ENCODE peak calls at places on chromosomes 11 and 22, in seven cellular contexts. M is anterior cingulate cortex; O is HS-5; P is neuronal stem cell; K is activated CD4-positive, alpha-beta T cell treated with anti-CD3 and anti-CD28 coated beads, Interleukin-2, amount 50 U/mL, for 1 hour; V is activated gamma-delta T cell; A is globus pallidus. B is an unnamed sample.

GRCh38 chr11:128480665-128481064 is 106.7 kb downstream of the ETS1 start:
- DNase-seq in M (no peak), O (no peak), P (no peak), K (no peak), V (no peak), A (no peak), B (no peak)

GRCh38 chr11:66228521-66228920 is 39.9 kb upstream of the RAB1B start:
- DNase-seq in M (no peak), O (no peak), P (no peak), K (no peak), V (no peak), A (no peak), B (no peak)

GRCh38 chr11:112830255-112830654 is 131.0 kb upstream of the NCAM1 start:
- DNase-seq in M (no peak), O (no peak), P (no peak), K (no peak), V (no peak), A (no peak), B (no peak)

GRCh38 chr11:127998421-127998820 is 588.9 kb downstream of the ETS1 start:
- DNase-seq in M (no peak), O (no peak), P (no peak), K (no peak), V (no peak), A (no peak), B (no peak)

GRCh38 chr11:103929168-103929903 is 107.1 kb upstream of the DDI1 start:
- DNase-seq in M (no peak), O (no peak), P (no peak), K (no peak), V (no peak), A (no peak), B (no peak)

GRCh38 chr11:93648168-93648567 is 13.3 kb upstream of the CEP295 start:
- DNase-seq in M (no peak), O (no peak), P (no peak), K (no peak), V (no peak), A (no peak), B (no peak)

GRCh38 chr22:47328550-47329243 is 566.2 kb downstream of the TBC1D22A start:
- DNase-seq in M (no peak), O (peak; percentile 80), P (no peak), K (no peak), V (no peak), A (no peak), B (peak; percentile 11)

GRCh38 chr11:129997513-129997912 is 5.1 kb downstream of the PRDM10 start:
- DNase-seq in M (no peak), O (no peak), P (no peak), K (no peak), V (no peak), A (no peak), B (no peak)

GRCh38 chr11:65776710-65777141 is 4.0 kb downstream of the AP5B1 start:
- DNase-seq in M (no peak), O (no peak), P (no peak), K (no peak), V (no peak), A (no peak), B (no peak)

GRCh38 chr11:111736191-111736590 is 30.0 kb downstream of the PPP2R1B start:
- DNase-seq in M (no peak), O (no peak), P (no peak), K (no peak), V (no peak), A (peak; percentile 53), B (no peak)

GRCh38 chr11:970319-970871 is 44.7 kb downstream of the AP2A2 start:
- DNase-seq in M (no peak), O (no peak), P (no peak), K (no peak), V (no peak), A (no peak), B (no peak)

GRCh38 chr22:30005213-30005857 is 74.9 kb upstream of the HORMAD2 start:
- DNase-seq in M (peak; percentile 27), O (peak; percentile 32), P (peak; percentile 74), K (peak; percentile 58), V (no peak), A (peak; percentile 76), B (no peak)

GRCh38 chr11:30046211-30046945 is 29.5 kb upstream of the KCNA4 start:
- DNase-seq in M (no peak), O (no peak), P (no peak), K (no peak), V (no peak), A (no peak), B (no peak)

GRCh38 chr22:42282252-42282942 is 11.9 kb upstream of the TCF20 start:
- DNase-seq in M (no peak), O (no peak), P (no peak), K (no peak), V (no peak), A (no peak), B (no peak)

GRCh38 chr11:19864141-19865120 is 151.8 kb downstream of the NAV2 start:
- DNase-seq in M (no peak), O (no peak), P (no peak), K (no peak), V (no peak), A (no peak), B (no peak)

GRCh38 chr11:27254744-27255446 is 108.1 kb downstream of the CCDC34 start:
- DNase-seq in M (no peak), O (no peak), P (no peak), K (no peak), V (no peak), A (no peak), B (no peak)

GRCh38 chr11:77512092-77512491 is 38.2 kb upstream of the PAK1 start:
- DNase-seq in M (no peak), O (no peak), P (no peak), K (no peak), V (no peak), A (peak; percentile 24), B (no peak)

GRCh38 chr11:118618991-118619375 is 11.6 kb downstream of the PHLDB1 start:
- DNase-seq in M (no peak), O (no peak), P (no peak), K (no peak), V (no peak), A (no peak), B (no peak)